ENCODE peak calls at places on chromosomes 11 and 22, in four cellular contexts. M, G, I and B are unnamed samples. For H3K27me3, the result is how much of the 10 kb centered on the place peaks cover.

GRCh38 chr11:19988598-19988997 is 171.7 kb downstream of the DBX1 start:
- DNase-seq in M (no peak), G (peak), I (peak), B (no peak)

GRCh38 chr11:78149646-78150045 is 10.2 kb upstream of the ALG8 start:
- DNase-seq in M (no peak), G (peak), I (peak), B (no peak)

GRCh38 chr11:107071129-107071528 is 52.9 kb upstream of the GUCY1A2 start:
- DNase-seq in M (no peak), G (no peak), I (no peak), B (no peak)

GRCh38 chr11:94834931-94835330 is 66.8 kb downstream of the AMOTL1 start:
- DNase-seq in M (no peak), G (peak), I (no peak), B (no peak)

GRCh38 chr22:29820941-29821789 is 16.9 kb downstream of the ASCC2 start:
- DNase-seq in M (peak), G (peak), I (peak), B (no peak)

GRCh38 chr11:93484716-93485115 is 58.5 kb downstream of the SMCO4 start:
- DNase-seq in M (no peak), G (peak), I (peak), B (no peak)

GRCh38 chr11:26287067-26287518 is 44.8 kb upstream of the ANO3 start:
- DNase-seq in M (no peak), G (peak), I (peak), B (no peak)

GRCh38 chr11:45652781-45653180 is 12.6 kb downstream of the CHST1 start:
- DNase-seq in M (no peak), G (peak), I (peak), B (no peak)

GRCh38 chr11:1411301-1411700 is 21.6 kb downstream of the BRSK2 start:
- DNase-seq in M (no peak), G (no peak), I (no peak), B (no peak)

GRCh38 chr22:47623740-47624103 is 861.3 kb downstream of the TBC1D22A start:
- DNase-seq in M (no peak), G (no peak), I (no peak), B (no peak)

GRCh38 chr11:45045692-45046471 is 95.2 kb upstream of the TP53I11 start:
- DNase-seq in M (no peak), G (peak), I (peak), B (no peak)

GRCh38 chr11:116687458-116688201 is 85.2 kb downstream of the BUD13 start:
- DNase-seq in M (no peak), G (no peak), I (no peak), B (no peak)

DNA sequence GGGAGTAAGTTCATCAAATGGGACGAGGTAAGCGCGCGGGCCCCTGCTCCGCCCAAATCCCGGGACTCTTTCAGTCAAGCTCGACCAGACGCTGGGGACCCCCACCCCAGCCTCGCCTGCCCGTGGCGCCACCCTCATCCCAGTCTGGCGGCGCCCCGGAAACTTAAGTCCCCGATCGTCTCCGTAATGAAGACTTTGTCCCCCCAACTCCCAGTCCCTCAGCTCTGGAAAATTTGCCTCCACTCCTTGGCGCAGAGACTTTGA is 324 bp downstream of the PLCB3 start:
- DNase-seq in M (no peak), G (no peak), I (no peak), B (no peak)
- H3K9ac ChIP-seq in M (peak), G (peak), I (peak), B (peak)

DNA sequence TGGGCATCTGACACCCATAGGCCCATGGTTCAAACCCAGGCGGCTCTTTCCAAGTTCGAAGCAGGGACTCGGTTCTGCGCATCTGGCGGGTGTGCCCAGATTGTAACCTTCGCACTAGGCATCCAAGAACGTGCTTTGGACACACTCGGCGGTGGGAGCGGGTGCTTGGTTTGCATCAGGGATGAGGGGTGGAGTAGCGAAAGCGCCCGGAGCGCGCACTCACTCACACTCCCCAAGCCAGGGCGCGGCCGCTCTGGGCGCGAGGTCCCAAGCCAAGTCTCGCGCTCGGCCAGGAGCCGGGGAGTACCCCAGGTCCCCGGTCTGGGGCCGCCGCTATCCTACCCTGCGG is 243 bp upstream of the SYT9 start:
- DNase-seq in M (no peak), G (no peak), I (no peak), B (no peak)
- H3K27me3 ChIP-seq in M (under half), G (under half), I (under half), B (under half)

GRCh38 chr11:124761301-124762021 is 629 bp downstream of the ESAM start:
- DNase-seq in M (no peak), G (no peak), I (no peak), B (no peak)

GRCh38 chr11:124762077-124762623 is at the start of gene ESAM:
- DNase-seq in M (peak), G (no peak), I (peak), B (no peak)

GRCh38 chr11:124760205-124760652 is 1.9 kb downstream of the ESAM start:
- DNase-seq in M (no peak), G (no peak), I (no peak), B (no peak)

GRCh38 chr11:124759268-124760204 is 2.6 kb downstream of the ESAM start:
- DNase-seq in M (no peak), G (no peak), I (no peak), B (no peak)

DNA sequence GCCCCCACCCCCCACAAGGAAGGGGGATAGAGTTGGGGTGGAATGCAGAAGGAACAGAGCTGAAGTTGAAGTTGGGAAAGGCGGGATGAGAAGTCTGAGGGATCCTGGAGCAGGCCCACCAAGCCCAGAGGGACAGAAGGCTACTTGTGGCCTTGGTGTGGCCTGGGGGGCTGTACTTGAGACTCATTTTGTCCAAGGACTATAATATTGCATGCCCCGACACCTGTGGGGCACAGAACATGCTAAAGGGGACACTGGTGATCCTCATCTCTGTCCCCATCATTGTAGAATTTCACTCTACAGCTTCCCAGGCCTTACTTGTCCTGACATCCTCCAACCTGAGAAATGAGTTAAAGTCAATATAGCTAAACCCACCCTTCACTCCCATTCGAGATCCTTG is 1.3 kb downstream of the ESAM start:
- DNase-seq in M (no peak), G (no peak), I (no peak), B (no peak)
- H3K4me3 ChIP-seq in M (no peak), G (no peak), I (no peak), B (no peak)

GRCh38 chr11:63997104-63997700 is 11.0 kb downstream of the OTUB1 start:
- DNase-seq in M (no peak), G (no peak), I (no peak), B (no peak)

GRCh38 chr11:63997801-63998332 is 11.6 kb downstream of the OTUB1 start:
- DNase-seq in M (no peak), G (no peak), I (no peak), B (no peak)

GRCh38 chr11:64000026-64000739 is 13.9 kb downstream of the OTUB1 start:
- DNase-seq in M (peak), G (peak), I (peak), B (no peak)

GRCh38 chr11:63999349-64000025 is 13.2 kb downstream of the OTUB1 start:
- DNase-seq in M (no peak), G (peak), I (peak), B (no peak)

DNA sequence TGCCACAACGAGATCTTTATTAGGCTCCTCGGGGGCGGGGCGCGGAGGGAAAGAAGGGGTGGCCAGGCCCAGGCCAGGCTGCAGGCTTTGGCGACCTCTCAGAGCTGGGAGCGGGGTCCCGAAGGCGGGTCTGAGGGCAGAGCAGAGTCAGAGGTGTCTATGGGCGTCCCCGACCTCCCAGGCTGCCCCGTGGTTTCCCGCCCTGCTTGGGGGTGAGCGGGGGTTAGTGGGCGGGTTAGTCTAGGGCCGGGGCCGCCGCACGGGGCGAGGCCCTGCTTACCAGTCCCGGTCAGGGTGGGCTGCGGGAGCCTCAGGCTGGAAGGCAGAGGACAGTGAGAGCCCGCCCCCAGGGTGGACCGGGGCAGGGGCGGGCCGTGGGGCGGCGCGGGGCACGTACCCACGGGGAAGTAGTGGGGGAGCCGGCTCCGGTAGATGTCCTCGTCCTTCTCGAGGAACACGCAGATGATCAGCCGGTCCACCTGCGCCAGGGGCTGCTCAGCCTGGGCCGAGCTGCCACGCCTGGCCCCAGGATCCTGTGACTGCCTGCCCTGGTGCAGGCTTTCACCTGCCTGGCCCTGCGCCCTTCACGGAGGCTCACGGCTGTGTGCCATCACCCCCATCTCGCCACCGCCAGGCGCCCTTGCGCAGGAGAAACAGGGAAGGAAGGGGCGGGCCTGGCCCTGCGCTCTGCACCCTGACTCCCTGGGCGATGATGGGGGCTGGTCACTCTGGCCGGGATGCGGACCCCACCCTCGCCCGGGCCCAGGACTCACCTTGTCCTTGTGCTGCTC is 12.5 kb downstream of the OTUB1 start:
- DNase-seq in M (no peak), G (no peak), I (no peak), B (no peak)
- H3K9ac ChIP-seq in M (no peak), G (no peak), I (no peak), B (no peak)

GRCh38 chr11:122815900-122816299 is 22.4 kb upstream of the CRTAM start:
- DNase-seq in M (no peak), G (no peak), I (no peak), B (no peak)

GRCh38 chr11:122816701-122817100 is 21.6 kb upstream of the CRTAM start:
- DNase-seq in M (no peak), G (peak), I (no peak), B (no peak)

GRCh38 chr11:122820158-122820557 is 18.1 kb upstream of the CRTAM start:
- DNase-seq in M (no peak), G (no peak), I (no peak), B (no peak)

GRCh38 chr11:122814401-122814800 is 23.9 kb upstream of the CRTAM start:
- DNase-seq in M (no peak), G (no peak), I (no peak), B (no peak)

DNA sequence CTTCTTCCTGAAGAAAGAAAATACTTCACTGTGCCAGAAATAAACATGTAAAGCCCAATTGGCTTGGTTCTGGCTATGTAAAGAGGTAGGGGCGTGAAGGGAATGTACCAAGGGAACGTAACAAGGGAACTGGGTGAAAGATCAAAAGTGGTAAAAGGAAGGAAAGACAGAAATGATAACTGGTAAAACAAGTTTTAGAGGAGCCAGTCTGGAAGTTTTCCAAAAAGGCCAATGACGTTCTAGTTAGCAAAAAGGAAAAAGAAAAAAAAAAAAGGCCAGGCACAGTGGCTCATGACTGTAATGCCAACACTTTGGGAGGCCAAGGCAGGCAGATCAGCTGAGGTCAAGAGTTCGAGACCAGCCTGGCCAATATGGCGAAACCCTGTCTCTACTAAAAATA is 21.2 kb upstream of the CRTAM start:
- DNase-seq in M (no peak), G (peak), I (peak), B (no peak)
- H3K27me3 ChIP-seq in M (under half), G (under half), I (under half), B (under half)

DNA sequence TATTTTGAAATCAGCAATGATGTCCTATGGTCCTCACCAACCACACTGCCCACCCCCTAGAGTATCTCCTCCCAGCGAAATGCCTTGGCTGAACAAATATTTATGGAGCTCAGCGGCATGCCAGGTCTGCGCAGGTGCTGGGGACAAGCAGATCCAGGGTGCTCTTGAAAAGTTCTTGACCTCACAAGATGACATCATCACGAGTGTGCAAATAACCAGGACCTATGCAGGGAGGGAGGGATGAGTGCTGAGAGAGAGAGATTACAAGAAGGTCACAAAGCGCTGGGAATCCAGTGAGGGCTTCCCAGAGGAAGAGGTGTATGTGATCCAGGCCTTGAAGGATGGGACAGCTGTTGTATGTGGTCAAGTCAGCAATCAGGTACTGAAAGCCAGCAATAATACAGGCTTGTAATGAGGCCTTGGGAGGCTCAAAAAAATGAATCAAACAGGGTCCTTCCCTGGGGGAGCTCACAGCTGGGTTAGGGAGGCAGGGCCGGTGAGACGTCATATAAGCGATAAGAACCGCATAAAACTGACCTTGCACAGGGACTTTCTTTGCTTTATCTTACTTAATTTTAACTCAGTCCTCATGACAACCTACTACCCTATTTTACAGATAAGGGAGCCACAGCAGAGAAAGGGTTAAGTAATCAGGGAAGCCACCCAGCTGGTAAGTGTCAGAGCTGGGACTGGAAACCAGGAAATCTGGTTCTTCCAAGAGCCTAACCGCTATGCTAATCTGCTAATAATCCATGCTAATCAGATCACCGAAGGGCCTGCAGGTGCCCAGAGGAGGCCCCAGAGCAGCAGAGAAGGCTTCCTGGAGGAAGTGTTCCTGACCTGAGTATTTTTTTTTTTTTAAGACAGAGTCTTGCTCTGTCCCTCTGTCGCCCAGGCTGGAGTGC is 8.2 kb downstream of the ARRB1 start:
- DNase-seq in M (no peak), G (peak), I (peak), B (no peak)
- H3K4me3 ChIP-seq in M (no peak), G (no peak), I (no peak), B (no peak)

GRCh38 chr11:57140568-57140967 is 41.2 kb upstream of the LRRC55 start:
- DNase-seq in M (no peak), G (no peak), I (no peak), B (no peak)

GRCh38 chr11:57143459-57143858 is 38.3 kb upstream of the LRRC55 start:
- DNase-seq in M (no peak), G (no peak), I (no peak), B (no peak)

GRCh38 chr11:57144075-57144474 is 37.7 kb upstream of the LRRC55 start:
- DNase-seq in M (no peak), G (no peak), I (no peak), B (no peak)

GRCh38 chr11:57146301-57146700 is 35.5 kb upstream of the LRRC55 start:
- DNase-seq in M (no peak), G (no peak), I (no peak), B (no peak)

DNA sequence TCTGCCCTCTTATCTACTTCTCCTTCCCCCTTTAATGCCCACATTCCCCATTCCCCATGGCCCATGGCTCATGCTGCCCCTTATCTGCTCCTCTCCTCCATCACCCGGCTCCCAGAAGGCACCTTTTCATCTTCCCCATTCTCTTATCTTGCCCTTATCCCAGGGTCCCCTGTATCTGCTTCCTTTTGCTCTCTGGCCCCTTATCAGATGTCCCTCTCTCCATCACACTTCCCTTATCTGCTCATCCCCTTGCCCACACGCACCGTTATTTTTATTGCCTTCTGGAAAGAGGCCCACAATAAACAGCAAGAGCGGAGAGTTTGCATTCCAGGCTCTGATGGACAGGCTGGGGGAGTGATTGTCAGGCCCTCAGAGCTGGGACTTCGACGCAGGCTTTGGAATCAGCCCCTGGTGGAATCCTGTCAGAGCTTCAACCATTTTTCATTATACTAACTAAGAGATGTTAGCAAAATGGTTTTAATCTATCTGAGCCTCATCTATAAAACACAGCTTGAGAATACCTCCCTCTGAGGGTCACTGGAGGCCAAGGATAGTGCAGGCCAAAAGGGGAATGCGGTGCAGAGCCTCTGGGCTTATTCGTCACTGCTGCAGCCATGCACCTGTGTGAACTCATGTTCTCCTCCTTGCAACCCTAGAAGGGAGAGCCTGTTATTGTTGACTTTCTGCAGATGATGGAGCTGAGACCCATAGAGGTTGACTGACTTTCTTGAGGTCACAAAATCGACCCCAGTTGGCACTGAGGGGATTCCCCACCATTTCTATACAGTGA is 37.0 kb upstream of the LRRC55 start:
- DNase-seq in M (no peak), G (no peak), I (no peak), B (no peak)
- H3K9ac ChIP-seq in M (no peak), G (no peak), I (no peak), B (no peak)